ENCODE peak calls at places on chromosomes 5 and 9, in ten cellular contexts. S is prostate gland, C is NCI-H748 treated with DMSO at 0.1 percent for 48 hours, H is body of pancreas, V is upper lobe of right lung, X is AG08396, P is AG10803, R is nephron progenitor cell, K is adipocyte, E is NCI-H1694 treated with DMSO at 0.1 percent for 48 hours. M is an unnamed sample.

GRCh38 chr9:20256284-20256948 is 365.9 kb downstream of the MLLT3 start:
- DNase-seq in C (no peak), H (no peak), K (no peak), X (no peak), E (no peak), P (no peak), R (no peak), S (no peak), V (no peak), M (no peak)

GRCh38 chr5:154850255-154851062 is at the start of gene FAXDC2:
- DNase-seq in P (peak), R (peak), X (peak), S (peak), K (peak), V (peak), C (no peak), H (peak), E (no peak), M (peak)

GRCh38 chr5:148843510-148844318 is 17.3 kb downstream of the ADRB2 start:
- DNase-seq in X (no peak), E (no peak), H (no peak), V (no peak), C (no peak), S (no peak), K (peak), P (peak), R (no peak), M (no peak)

GRCh38 chr9:77952641-77953341 is 78.8 kb downstream of the GNAQ start:
- DNase-seq in S (no peak), V (no peak), K (peak), R (no peak), H (no peak), C (no peak), E (no peak), X (no peak), P (peak), M (no peak)

GRCh38 chr5:1470762-1471211 is 25.5 kb upstream of the SLC6A3 start:
- DNase-seq in H (peak), P (no peak), E (no peak), R (no peak), K (no peak), C (no peak), S (no peak), V (peak), X (no peak), M (no peak)

GRCh38 chr9:34124103-34124502 is 2.4 kb downstream of the DCAF12 start:
- DNase-seq in C (no peak), H (no peak), R (no peak), S (no peak), K (no peak), X (no peak), V (no peak), P (no peak), E (no peak), M (no peak)

GRCh38 chr9:129111143-129111761 is at the start of gene PTPA:
- DNase-seq in C (peak), X (peak), K (peak), V (peak), H (peak), S (peak), E (peak), P (peak), R (peak), M (peak)

GRCh38 chr9:89083626-89084025 is 92.4 kb downstream of the S1PR3 start:
- DNase-seq in C (no peak), X (no peak), S (no peak), K (no peak), E (no peak), H (no peak), V (no peak), R (no peak), P (no peak), M (no peak)

GRCh38 chr5:178314066-178314660 is 81.6 kb upstream of the PHYKPL start:
- DNase-seq in H (no peak), V (peak), C (no peak), E (no peak), X (no peak), P (peak), K (no peak), R (no peak), S (no peak), M (no peak)

GRCh38 chr9:117073539-117074336 is 341.1 kb downstream of the ASTN2 start:
- DNase-seq in S (peak), X (no peak), C (peak), R (peak), H (peak), V (no peak), K (no peak), P (no peak), E (peak), M (peak)

GRCh38 chr9:133189826-133190225 is 19.2 kb downstream of the OBP2B start:
- DNase-seq in K (no peak), E (no peak), C (no peak), P (no peak), H (no peak), X (no peak), S (no peak), R (no peak), V (peak), M (no peak)

GRCh38 chr9:79028101-79028500 is 543.7 kb upstream of the TLE4 start:
- DNase-seq in H (no peak), X (peak), S (no peak), V (no peak), P (peak), E (no peak), K (peak), C (no peak), R (no peak), M (no peak)

GRCh38 chr9:76445976-76446375 is 13.0 kb upstream of the GCNT1 start:
- DNase-seq in P (peak), R (no peak), C (no peak), K (no peak), E (no peak), S (no peak), H (no peak), V (no peak), X (no peak), M (no peak)

GRCh38 chr9:70421272-70422180 is 7.1 kb upstream of the KLF9 start:
- DNase-seq in P (peak), H (peak), E (no peak), K (peak), X (no peak), C (no peak), R (no peak), V (no peak), S (no peak), M (no peak)

GRCh38 chr5:174078416-174078815 is 32.9 kb downstream of the NSG2 start:
- DNase-seq in C (no peak), S (no peak), P (peak), V (no peak), H (no peak), E (no peak), R (no peak), X (no peak), K (no peak), M (no peak)

GRCh38 chr5:32332971-32333370 is 20.2 kb upstream of the MTMR12 start:
- DNase-seq in R (no peak), C (no peak), P (no peak), V (no peak), S (no peak), E (no peak), K (no peak), H (no peak), X (no peak), M (no peak)

GRCh38 chr5:126858441-126858840 is 81.5 kb downstream of the LMNB1 start:
- DNase-seq in P (no peak), X (no peak), E (no peak), C (no peak), H (no peak), K (no peak), S (no peak), R (no peak), V (no peak), M (no peak)

GRCh38 chr9:133306242-133307194 is 29.5 kb downstream of the SURF6 start:
- DNase-seq in X (no peak), V (no peak), K (no peak), H (no peak), R (no peak), C (no peak), S (no peak), E (peak), P (peak), M (no peak)

GRCh38 chr5:177968661-177969211 is 27.3 kb downstream of the PROP1 start:
- DNase-seq in V (no peak), E (no peak), S (no peak), K (no peak), H (no peak), C (no peak), R (no peak), X (no peak), P (no peak), M (no peak)

GRCh38 chr5:4661326-4661725 is 478.8 kb upstream of the ADAMTS16 start:
- DNase-seq in S (no peak), V (no peak), R (no peak), K (no peak), E (no peak), P (no peak), X (no peak), C (peak), H (no peak), M (no peak)

GRCh38 chr9:137278913-137279711 is 1.6 kb downstream of the TOR4A start:
- DNase-seq in X (no peak), P (no peak), H (no peak), S (no peak), K (no peak), E (no peak), R (no peak), V (peak), C (no peak), M (no peak)

GRCh38 chr5:116827078-116827477 is 252.5 kb upstream of the SEMA6A start:
- DNase-seq in V (no peak), S (no peak), P (no peak), K (no peak), E (no peak), C (no peak), H (no peak), X (no peak), R (no peak), M (no peak)

GRCh38 chr5:148491015-148491792 is 107.4 kb downstream of the FBXO38 start:
- DNase-seq in K (no peak), R (no peak), S (no peak), C (no peak), P (no peak), E (no peak), X (no peak), V (no peak), H (no peak), M (no peak)

GRCh38 chr5:50824109-50824508 is 157.7 kb downstream of the PARP8 start:
- DNase-seq in S (no peak), C (no peak), R (no peak), X (no peak), H (no peak), K (no peak), P (no peak), E (no peak), V (no peak), M (no peak)

GRCh38 chr9:135306699-135307098 is 172.9 kb upstream of the PPP1R26 start:
- DNase-seq in P (no peak), E (no peak), X (no peak), V (no peak), S (no peak), K (no peak), H (no peak), R (no peak), C (no peak), M (no peak)

GRCh38 chr5:135238622-135239460 is 160.2 kb downstream of the MACROH2A1 start:
- DNase-seq in R (peak), X (no peak), P (no peak), S (no peak), H (no peak), C (no peak), V (peak), E (no peak), K (no peak), M (peak)

GRCh38 chr5:17425385-17426070 is 72.5 kb upstream of the TAF11L2 start:
- DNase-seq in S (no peak), P (no peak), R (no peak), H (no peak), C (no peak), X (no peak), K (no peak), E (no peak), V (no peak), M (no peak)

GRCh38 chr9:98783518-98784226 is 12.7 kb downstream of the ANKS6 start:
- DNase-seq in K (no peak), V (no peak), H (no peak), X (no peak), R (no peak), E (no peak), C (no peak), P (no peak), S (no peak), M (no peak)

GRCh38 chr9:6147847-6148246 is 67.8 kb upstream of the IL33 start:
- DNase-seq in E (no peak), C (no peak), H (no peak), X (no peak), S (no peak), K (no peak), R (no peak), V (no peak), P (no peak), M (no peak)

GRCh38 chr9:135075234-135076142 is 12.0 kb upstream of the OLFM1 start:
- DNase-seq in S (peak), C (no peak), X (peak), E (peak), K (no peak), H (peak), V (peak), R (peak), P (peak), M (peak)

GRCh38 chr5:151184316-151185042 is 26.9 kb upstream of the ANXA6 start:
- DNase-seq in K (no peak), S (no peak), X (no peak), H (no peak), P (no peak), C (no peak), R (no peak), E (no peak), V (no peak), M (peak)

GRCh38 chr5:20555034-20555433 is 567.0 kb upstream of the CDH18 start:
- DNase-seq in R (no peak), E (no peak), X (no peak), K (no peak), C (no peak), H (no peak), S (no peak), V (no peak), P (no peak), M (no peak)

GRCh38 chr9:2262371-2262770 is 247.2 kb downstream of the SMARCA2 start:
- DNase-seq in V (no peak), C (no peak), E (no peak), H (no peak), X (no peak), R (no peak), K (no peak), P (no peak), S (no peak), M (no peak)

GRCh38 chr5:65172486-65173129 is 309.1 kb downstream of the ADAMTS6 start:
- DNase-seq in V (no peak), K (no peak), E (no peak), H (no peak), S (no peak), X (no peak), P (peak), R (no peak), C (no peak), M (no peak)

GRCh38 chr5:73975855-73976254 is 349.9 kb downstream of the ARHGEF28 start:
- DNase-seq in K (no peak), P (no peak), E (no peak), X (no peak), R (no peak), H (no peak), V (no peak), C (no peak), S (no peak), M (no peak)

M was measured in ecto neural progenitor cell.